ENCODE peak calls at places on chromosomes 12 and 14, in seven cellular contexts. W is HCT116, E is GM12878, N is SK-N-SH, V is K562, C is H1, A is HepG2. I is an unnamed sample.

GRCh38 chr12:114702462-114702861 is 18.5 kb upstream of the TBX3 start:
- DNase-seq in W (no peak), E (no peak), N (no peak), V (no peak), C (no peak), A (no peak), I (no peak)

GRCh38 chr12:12837025-12837872 is 24.1 kb downstream of the DDX47 start:
- DNase-seq in W (peak), E (no peak), N (peak), V (peak), C (no peak), A (peak), I (peak)

GRCh38 chr12:73950506-73950905 is 587.1 kb upstream of the ATXN7L3B start:
- DNase-seq in W (no peak), E (no peak), N (no peak), V (no peak), C (no peak), A (no peak), I (no peak)

GRCh38 chr12:84638811-84639368 is 273.7 kb downstream of the SLC6A15 start:
- DNase-seq in W (no peak), E (no peak), N (no peak), V (no peak), C (no peak), A (no peak), I (no peak)

GRCh38 chr12:51980051-51980808 is 26.5 kb upstream of the TAMALIN start:
- DNase-seq in W (no peak), E (no peak), N (peak), V (peak), C (no peak), A (peak), I (peak)

GRCh38 chr12:69553626-69554248 is 31.5 kb upstream of the CCT2 start:
- DNase-seq in W (no peak), E (no peak), N (peak), V (peak), C (no peak), A (peak), I (peak)

GRCh38 chr14:91872517-91873470 is 5.5 kb upstream of the TC2N start:
- DNase-seq in W (no peak), E (no peak), N (no peak), V (no peak), C (no peak), A (no peak), I (peak)

GRCh38 chr12:131015581-131016337 is 62.1 kb downstream of the ADGRD1 start:
- DNase-seq in W (no peak), E (no peak), N (no peak), V (no peak), C (no peak), A (no peak), I (no peak)

GRCh38 chr12:5430639-5431603 is 987 bp upstream of the NTF3 start:
- DNase-seq in W (no peak), E (no peak), N (peak), V (no peak), C (no peak), A (no peak), I (no peak)

GRCh38 chr12:26691234-26691970 is 141.6 kb downstream of the ITPR2 start:
- DNase-seq in W (peak), E (no peak), N (no peak), V (peak), C (peak), A (peak), I (no peak)

GRCh38 chr12:12333407-12333831 is 16.6 kb downstream of the MANSC1 start:
- DNase-seq in W (no peak), E (no peak), N (no peak), V (no peak), C (no peak), A (no peak), I (no peak)

GRCh38 chr14:21320913-21321312 is 41.0 kb downstream of the RPGRIP1 start:
- DNase-seq in W (no peak), E (no peak), N (no peak), V (no peak), C (no peak), A (no peak), I (no peak)

GRCh38 chr12:56007892-56008471 is 10.9 kb downstream of the SUOX start:
- DNase-seq in W (no peak), E (no peak), N (no peak), V (no peak), C (no peak), A (no peak), I (peak)

GRCh38 chr14:65791551-65791981 is 379.0 kb downstream of the FUT8 start:
- DNase-seq in W (no peak), E (peak), N (peak), V (no peak), C (no peak), A (no peak), I (no peak)

GRCh38 chr14:54777395-54777794 is 125.2 kb downstream of the GCH1 start:
- DNase-seq in W (no peak), E (no peak), N (no peak), V (no peak), C (no peak), A (no peak), I (no peak)

GRCh38 chr12:15629108-15629507 is 160.1 kb downstream of the EPS8 start:
- DNase-seq in W (peak), E (peak), N (no peak), V (no peak), C (no peak), A (peak), I (no peak)

GRCh38 chr12:58765076-58765475 is 155.2 kb downstream of the LRIG3 start:
- DNase-seq in W (no peak), E (no peak), N (no peak), V (no peak), C (no peak), A (no peak), I (no peak)

GRCh38 chr12:132176920-132177551 is 32.8 kb downstream of the NOC4L start:
- DNase-seq in W (no peak), E (no peak), N (no peak), V (no peak), C (no peak), A (no peak), I (no peak)

GRCh38 chr14:99389171-99389826 is 91.4 kb downstream of the SETD3 start:
- DNase-seq in W (peak), E (no peak), N (peak), V (peak), C (peak), A (peak), I (no peak)

GRCh38 chr12:124861492-124861891 is 2.2 kb downstream of the SCARB1 start:
- DNase-seq in W (peak), E (peak), N (no peak), V (peak), C (no peak), A (no peak), I (peak)

GRCh38 chr14:73740921-73741326 is 26.7 kb upstream of the PNMA1 start:
- DNase-seq in W (peak), E (no peak), N (peak), V (peak), C (no peak), A (peak), I (peak)

GRCh38 chr12:90510948-90511347 is 444.0 kb downstream of the CCER1 start:
- DNase-seq in W (no peak), E (no peak), N (no peak), V (no peak), C (no peak), A (no peak), I (no peak)

GRCh38 chr12:80142640-80143039 is 43.3 kb downstream of the OTOGL start:
- DNase-seq in W (no peak), E (no peak), N (no peak), V (no peak), C (no peak), A (no peak), I (no peak)

GRCh38 chr12:29374913-29375312 is 6.1 kb downstream of the ERGIC2 start:
- DNase-seq in W (no peak), E (no peak), N (no peak), V (no peak), C (no peak), A (no peak), I (no peak)

GRCh38 chr14:56065621-56066295 is 52.5 kb upstream of the PELI2 start:
- DNase-seq in W (no peak), E (no peak), N (no peak), V (no peak), C (no peak), A (no peak), I (no peak)

GRCh38 chr12:120402217-120402616 is 33.3 kb upstream of the MSI1 start:
- DNase-seq in W (no peak), E (no peak), N (peak), V (no peak), C (no peak), A (no peak), I (peak)

GRCh38 chr12:93857279-93857894 is 180.2 kb downstream of the CRADD start:
- DNase-seq in W (no peak), E (no peak), N (no peak), V (no peak), C (no peak), A (no peak), I (no peak)

GRCh38 chr12:93857917-93858513 is 180.8 kb downstream of the CRADD start:
- DNase-seq in W (no peak), E (no peak), N (no peak), V (no peak), C (no peak), A (no peak), I (no peak)

GRCh38 chr12:93860659-93861373 is 183.6 kb downstream of the CRADD start:
- DNase-seq in W (no peak), E (no peak), N (no peak), V (no peak), C (no peak), A (no peak), I (no peak)

GRCh38 chr12:93865751-93866150 is 188.6 kb downstream of the CRADD start:
- DNase-seq in W (no peak), E (no peak), N (no peak), V (no peak), C (no peak), A (no peak), I (no peak)

DNA sequence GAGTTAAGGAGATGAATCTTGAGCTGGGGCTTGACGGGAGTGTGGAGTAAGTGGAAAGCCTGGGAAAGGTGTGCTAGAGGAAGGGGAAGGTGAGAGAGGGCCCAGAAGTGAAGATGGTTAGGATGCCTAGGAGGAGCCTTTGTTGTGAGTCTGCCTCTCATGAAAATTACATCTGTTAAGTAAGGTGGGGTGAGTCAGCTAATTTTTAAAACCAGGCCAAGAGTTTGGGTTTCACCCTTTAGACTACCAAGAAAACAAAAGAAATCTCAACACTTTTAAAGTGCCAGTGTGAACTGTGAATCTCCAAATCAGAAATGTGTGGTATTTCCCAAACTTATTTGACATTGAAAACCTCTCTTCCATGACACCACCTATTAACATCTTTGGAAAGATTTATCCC is 185.2 kb downstream of the CRADD start:
- DNase-seq in W (no peak), E (no peak), N (no peak), V (no peak), C (no peak), A (no peak), I (no peak)
- TF ChIP-seq JUND in W (no peak), E (no peak), N (no peak), V (no peak), C (no peak), A (no peak), I (no peak)

GRCh38 chr14:78091361-78091760 is 78.8 kb upstream of the NRXN3 start:
- DNase-seq in W (no peak), E (no peak), N (no peak), V (no peak), C (no peak), A (no peak), I (no peak)

GRCh38 chr14:78083837-78084236 is 86.3 kb upstream of the NRXN3 start:
- DNase-seq in W (no peak), E (no peak), N (no peak), V (no peak), C (no peak), A (no peak), I (no peak)

GRCh38 chr14:78088941-78089340 is 81.2 kb upstream of the NRXN3 start:
- DNase-seq in W (no peak), E (no peak), N (no peak), V (no peak), C (no peak), A (no peak), I (no peak)

GRCh38 chr14:78090820-78091219 is 79.4 kb upstream of the NRXN3 start:
- DNase-seq in W (no peak), E (no peak), N (no peak), V (no peak), C (no peak), A (peak), I (no peak)

GRCh38 chr14:78086342-78086741 is 83.8 kb upstream of the NRXN3 start:
- DNase-seq in W (no peak), E (no peak), N (no peak), V (no peak), C (no peak), A (no peak), I (no peak)
- TF ChIP-seq JUND in W (no peak), E (no peak), N (no peak), V (no peak), C (no peak), A (no peak), I (no peak)

GRCh38 chr12:1318327-1319031 is 275.9 kb downstream of the FBXL14 start:
- DNase-seq in W (no peak), E (no peak), N (no peak), V (no peak), C (no peak), A (no peak), I (peak)
- TF ChIP-seq JUND in W (no peak), E (no peak), N (no peak), V (no peak), C (no peak), A (no peak), I (no peak)

DNA sequence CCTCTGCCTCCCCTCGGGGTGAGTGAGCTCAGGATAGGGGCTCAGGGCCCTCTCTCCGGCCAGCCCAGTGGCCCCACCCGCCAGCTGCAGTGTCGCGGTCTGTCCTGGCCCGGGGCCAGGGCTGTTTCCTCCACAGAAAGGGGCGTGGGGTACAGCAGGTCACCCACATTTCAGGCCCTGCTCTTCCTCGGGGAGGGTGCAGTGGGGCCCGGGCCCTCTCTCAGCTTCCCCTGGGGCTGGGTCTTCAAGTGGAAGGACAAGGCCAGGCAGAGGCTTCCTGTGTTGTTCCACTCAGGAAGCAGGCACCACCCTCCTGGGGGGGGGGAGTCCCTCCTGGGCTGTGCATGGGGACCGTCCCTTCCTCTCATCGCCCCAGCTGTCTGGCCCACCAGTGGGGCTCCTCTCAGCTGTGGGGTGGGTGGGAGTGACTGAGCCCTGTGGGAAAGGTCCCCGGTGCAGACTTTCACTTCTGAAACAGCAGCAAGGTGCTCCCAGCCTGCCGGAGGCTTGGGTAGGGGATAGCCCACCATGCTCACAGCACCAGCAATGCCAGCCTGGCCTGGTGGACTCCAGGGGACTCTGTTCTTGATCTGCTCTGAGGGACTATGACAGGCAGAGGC is 3.7 kb downstream of the GPR132 start:
- DNase-seq in W (no peak), E (no peak), N (no peak), V (peak), C (no peak), A (no peak), I (no peak)
- TF ChIP-seq JUND in W (no peak), E (no peak), N (no peak), V (no peak), C (no peak), A (no peak), I (no peak)

GRCh38 chr12:48618541-48618940 is 48.7 kb upstream of the LALBA start:
- DNase-seq in W (peak), E (peak), N (peak), V (peak), C (peak), A (peak), I (peak)
- TF ChIP-seq JUND in W (no peak), E (no peak), N (no peak), V (peak), C (no peak), A (no peak), I (no peak)

GRCh38 chr14:104383088-104383805 is 196.3 kb upstream of the C14orf180 start:
- DNase-seq in W (no peak), E (no peak), N (peak), V (no peak), C (no peak), A (no peak), I (no peak)
- TF ChIP-seq JUND in W (no peak), E (no peak), N (no peak), V (no peak), C (no peak), A (no peak), I (no peak)

DNA sequence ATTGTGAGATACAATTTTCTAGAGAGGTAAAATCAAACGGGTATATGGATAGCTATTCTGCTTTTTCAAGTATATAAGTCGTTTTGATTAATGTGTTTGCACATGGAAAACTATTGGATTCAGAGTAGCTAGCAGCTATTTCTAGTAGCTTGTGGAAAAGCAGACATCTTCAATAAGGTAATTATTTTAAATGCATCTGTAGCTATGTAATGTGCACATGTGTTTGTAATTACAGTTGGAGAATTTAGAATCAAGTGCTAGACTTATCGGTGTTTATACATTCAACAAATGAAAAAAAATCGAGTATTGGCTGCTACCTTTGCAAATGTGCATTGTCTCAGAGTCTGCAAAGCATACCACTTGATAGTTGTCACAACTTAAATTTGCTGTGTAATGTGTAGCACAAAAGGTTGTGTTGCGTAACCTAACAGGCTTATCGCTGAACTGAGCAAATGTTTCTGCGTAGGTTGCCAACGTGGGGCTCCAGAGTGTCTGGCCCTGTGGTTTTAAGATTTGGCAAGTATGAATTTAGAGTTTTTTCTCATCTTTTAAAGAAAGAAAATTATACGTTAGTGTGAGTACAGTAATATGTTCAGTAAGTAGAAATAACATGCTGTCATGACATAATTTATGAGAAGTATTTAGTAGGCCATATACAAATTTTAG is 44.3 kb downstream of the TMTC2 start:
- DNase-seq in W (no peak), E (no peak), N (peak), V (no peak), C (no peak), A (peak), I (no peak)
- TF ChIP-seq JUND in W (no peak), E (no peak), N (no peak), V (no peak), C (no peak), A (no peak), I (no peak)

GRCh38 chr14:26917086-26917485 is 319.3 kb upstream of the NOVA1 start:
- DNase-seq in W (no peak), E (no peak), N (peak), V (peak), C (no peak), A (peak), I (no peak)
- TF ChIP-seq JUND in W (no peak), E (no peak), N (no peak), V (no peak), C (no peak), A (no peak), I (no peak)

GRCh38 chr14:68779761-68780323 is 13.0 kb downstream of the ZFP36L1 start:
- DNase-seq in W (peak), E (no peak), N (no peak), V (no peak), C (no peak), A (peak), I (no peak)
- TF ChIP-seq JUND in W (no peak), E (no peak), N (peak), V (peak), C (no peak), A (no peak), I (no peak)

I was measured in T47D.